ENCODE peak calls at places on chromosomes 2 and 18, in nine cellular contexts. Y, N, R, P, W, Q, G, J and O are unnamed samples.

GRCh38 chr2:172927381-172928357 is 148.0 kb upstream of the MAP3K20 start:
- DNase-seq in Y (no peak), N (peak), R (no peak), P (no peak), W (peak), Q (peak), G (no peak), J (no peak), O (no peak)

GRCh38 chr2:175684466-175684865 is 317.6 kb downstream of the LNPK start:
- DNase-seq in Y (no peak), N (no peak), R (no peak), P (no peak), W (no peak), Q (no peak), G (no peak), J (no peak), O (no peak)

GRCh38 chr2:86750240-86750839 is 30.2 kb downstream of the RMND5A start:
- DNase-seq in Y (no peak), N (peak), R (no peak), P (peak), W (no peak), Q (no peak), G (no peak), J (no peak), O (no peak)

GRCh38 chr18:70870292-70870691 is 581.4 kb downstream of the SOCS6 start:
- DNase-seq in Y (no peak), N (no peak), R (no peak), P (no peak), W (no peak), Q (no peak), G (no peak), J (no peak), O (no peak)

GRCh38 chr18:58784601-58785137 is 80.0 kb upstream of the ZNF532 start:
- DNase-seq in Y (no peak), N (no peak), R (no peak), P (peak), W (peak), Q (no peak), G (peak), J (no peak), O (no peak)

GRCh38 chr18:11392292-11392691 is 217.1 kb upstream of the SLC35G4 start:
- DNase-seq in Y (no peak), N (no peak), R (no peak), P (no peak), W (no peak), Q (peak), G (peak), J (no peak), O (no peak)

GRCh38 chr2:139867601-139868226 is 1087.5 kb upstream of the NXPH2 start:
- DNase-seq in Y (no peak), N (no peak), R (no peak), P (no peak), W (no peak), Q (no peak), G (no peak), J (no peak), O (no peak)

GRCh38 chr2:11389551-11390528 is 45.4 kb upstream of the ROCK2 start:
- DNase-seq in Y (peak), N (no peak), R (no peak), P (peak), W (peak), Q (no peak), G (no peak), J (no peak), O (no peak)

GRCh38 chr2:241490444-241490760 is 18.0 kb downstream of the STK25 start:
- DNase-seq in Y (no peak), N (no peak), R (no peak), P (no peak), W (no peak), Q (no peak), G (no peak), J (no peak), O (no peak)

GRCh38 chr18:48292229-48292628 is 117.0 kb downstream of the ZBTB7C start:
- DNase-seq in Y (no peak), N (no peak), R (no peak), P (no peak), W (no peak), Q (no peak), G (no peak), J (no peak), O (no peak)

GRCh38 chr2:70123051-70123828 is 36.0 kb downstream of the PCBP1 start:
- DNase-seq in Y (no peak), N (peak), R (no peak), P (no peak), W (peak), Q (peak), G (peak), J (no peak), O (no peak)

GRCh38 chr2:38533757-38534545 is 68.8 kb downstream of the HNRNPLL start:
- DNase-seq in Y (no peak), N (no peak), R (no peak), P (no peak), W (no peak), Q (peak), G (no peak), J (no peak), O (no peak)

GRCh38 chr2:47091118-47091517 is 64.0 kb downstream of the STPG4 start:
- DNase-seq in Y (no peak), N (peak), R (no peak), P (no peak), W (no peak), Q (no peak), G (no peak), J (no peak), O (no peak)

GRCh38 chr2:2850218-2850850 is 519.3 kb upstream of the MYT1L start:
- DNase-seq in Y (no peak), N (no peak), R (no peak), P (no peak), W (no peak), Q (no peak), G (no peak), J (no peak), O (no peak)

GRCh38 chr2:175205523-175205922 is 24.0 kb upstream of the ATP5MC3 start:
- DNase-seq in Y (no peak), N (peak), R (no peak), P (no peak), W (peak), Q (no peak), G (no peak), J (no peak), O (no peak)

GRCh38 chr2:231259104-231259503 is 60.7 kb downstream of the ARMC9 start:
- DNase-seq in Y (no peak), N (no peak), R (no peak), P (no peak), W (no peak), Q (no peak), G (no peak), J (no peak), O (no peak)

GRCh38 chr2:38106420-38107182 is 30.6 kb upstream of the CYP1B1 start:
- DNase-seq in Y (no peak), N (peak), R (no peak), P (peak), W (peak), Q (peak), G (no peak), J (no peak), O (no peak)

GRCh38 chr18:22378672-22379282 is 38.9 kb downstream of the CTAGE1 start:
- DNase-seq in Y (no peak), N (peak), R (no peak), P (peak), W (peak), Q (peak), G (peak), J (no peak), O (no peak)

GRCh38 chr2:17959356-17959755 is 80.9 kb downstream of the KCNS3 start:
- DNase-seq in Y (no peak), N (no peak), R (no peak), P (no peak), W (no peak), Q (no peak), G (no peak), J (no peak), O (no peak)

GRCh38 chr2:67645280-67646255 is 248.4 kb downstream of the ETAA1 start:
- DNase-seq in Y (no peak), N (no peak), R (no peak), P (no peak), W (no peak), Q (no peak), G (no peak), J (no peak), O (no peak)

GRCh38 chr18:58671941-58672565 is 788 bp downstream of the MALT1 start:
- DNase-seq in Y (no peak), N (peak), R (no peak), P (peak), W (peak), Q (peak), G (no peak), J (no peak), O (no peak)